ENCODE peak calls at places on chromosomes 5 and 9, in six cellular contexts. K is right lobe of liver, Y is adrenal gland, X is HCT116, U is tibial nerve, Z is spleen. M is an unnamed sample.

GRCh38 chr5:14901462-14902051 is 30.0 kb upstream of the ANKH start:
- DNase-seq in Y (peak; percentile 31), K (no peak), U (no peak), Z (no peak), X (no peak), M (no peak)

GRCh38 chr5:40333459-40334241 is 346.1 kb upstream of the PTGER4 start:
- DNase-seq in Y (no peak), X (no peak), K (no peak), Z (no peak), U (no peak), M (no peak)

GRCh38 chr9:136609838-136610311 is 52.8 kb upstream of the EGFL7 start:
- DNase-seq in K (no peak), U (no peak), Z (no peak), Y (no peak), X (no peak), M (no peak)

GRCh38 chr9:110260911-110261310 is 4.6 kb upstream of the TXN start:
- DNase-seq in U (no peak), X (no peak), Z (no peak), Y (no peak), K (no peak), M (no peak)

GRCh38 chr5:68562308-68562707 is 346.8 kb downstream of the PIK3R1 start:
- DNase-seq in K (no peak), U (no peak), Y (peak; percentile 47), Z (no peak), X (no peak), M (no peak)

GRCh38 chr5:103990064-103990463 is 427.5 kb upstream of the NUDT12 start:
- DNase-seq in Y (no peak), K (no peak), U (no peak), Z (no peak), X (no peak), M (no peak)

GRCh38 chr9:107465467-107466451 is 23.8 kb downstream of the KLF4 start:
- DNase-seq in Y (peak; percentile 43), X (no peak), Z (peak; percentile 93), U (peak; percentile 68), K (peak; percentile 74), M (peak; percentile 67)

GRCh38 chr9:91086657-91087563 is 274.8 kb downstream of the AUH start:
- DNase-seq in Z (no peak), K (no peak), X (no peak), Y (no peak), U (no peak), M (no peak)

GRCh38 chr9:101465330-101465915 is 29.8 kb upstream of the ALDOB start:
- DNase-seq in Z (no peak), U (no peak), K (peak; percentile 40), Y (peak; percentile 31), X (peak; percentile 83), M (peak; percentile 79)

GRCh38 chr5:128667148-128667547 is 129.1 kb upstream of the FBN2 start:
- DNase-seq in K (no peak), Z (no peak), U (no peak), X (no peak), Y (no peak), M (no peak)

GRCh38 chr5:127940854-127941253 is 142.7 kb upstream of the SLC12A2 start:
- DNase-seq in K (no peak), Y (no peak), X (no peak), Z (no peak), U (no peak), M (no peak)

GRCh38 chr5:148011407-148012124 is 52.2 kb upstream of the SPINK5 start:
- DNase-seq in Y (peak; percentile 73), X (peak; percentile 22), Z (no peak), U (no peak), K (no peak), M (no peak)

GRCh38 chr5:135318037-135318436 is 81.0 kb downstream of the MACROH2A1 start:
- DNase-seq in K (no peak), Y (no peak), U (no peak), Z (no peak), X (no peak), M (peak; percentile 26)

GRCh38 chr9:137851516-137852217 is 25.9 kb upstream of the CACNA1B start:
- DNase-seq in U (no peak), Z (no peak), Y (no peak), K (no peak), X (no peak), M (no peak)

GRCh38 chr9:36450110-36450732 is 50.2 kb upstream of the RNF38 start:
- DNase-seq in Y (peak; percentile 32), K (no peak), U (no peak), Z (no peak), X (peak; percentile 22), M (no peak)

GRCh38 chr9:135244271-135244691 is 156.8 kb downstream of the OLFM1 start:
- DNase-seq in K (peak; percentile 63), X (no peak), Z (peak; percentile 57), Y (no peak), U (no peak), M (no peak)

GRCh38 chr5:65986050-65986451 is 59.7 kb downstream of the ERBIN start:
- DNase-seq in Z (no peak), K (no peak), Y (no peak), U (no peak), X (no peak), M (no peak)

GRCh38 chr5:159660401-159660800 is 255.9 kb upstream of the ADRA1B start:
- DNase-seq in Z (no peak), X (no peak), K (no peak), U (no peak), Y (no peak), M (no peak)

GRCh38 chr9:16179566-16179965 is 626.7 kb downstream of the CCDC171 start:
- DNase-seq in X (no peak), Z (no peak), Y (no peak), U (no peak), K (no peak), M (no peak)

GRCh38 chr5:5424736-5425135 is 2.3 kb downstream of the ICE1 start:
- DNase-seq in X (no peak), Y (no peak), U (no peak), Z (no peak), K (no peak), M (no peak)

GRCh38 chr9:89890326-89890980 is 285.6 kb downstream of the GADD45G start:
- DNase-seq in K (no peak), U (no peak), Y (no peak), Z (peak; percentile 67), X (no peak), M (no peak)

GRCh38 chr9:112836394-112836793 is 54.3 kb downstream of the SLC46A2 start:
- DNase-seq in X (no peak), Y (no peak), Z (no peak), U (no peak), K (no peak), M (no peak)

GRCh38 chr9:98890256-98890655 is 53.5 kb upstream of the COL15A1 start:
- DNase-seq in X (no peak), U (no peak), Z (no peak), K (no peak), Y (no peak), M (no peak)

GRCh38 chr9:132412089-132412488 is 2.1 kb downstream of the CFAP77 start:
- DNase-seq in Z (no peak), U (no peak), K (no peak), X (peak; percentile 8), Y (no peak), M (no peak)

GRCh38 chr5:12023614-12024241 is 119.5 kb upstream of the CTNND2 start:
- DNase-seq in Y (no peak), Z (no peak), U (no peak), K (no peak), X (no peak), M (no peak)

GRCh38 chr9:129236441-129237145 is 58.5 kb upstream of the IER5L start:
- DNase-seq in Y (no peak), U (no peak), X (no peak), K (peak; percentile 13), Z (peak; percentile 73), M (no peak)
- H3K4me3 ChIP-seq in Y (no peak overlapping the region), U (no peak overlapping the region), X (no peak overlapping the region), K (no peak overlapping the region), Z (no peak overlapping the region), M (no peak overlapping the region)

GRCh38 chr5:176507911-176508310 is 29.3 kb downstream of the RNF44 start:
- DNase-seq in Y (no peak), X (no peak), K (no peak), U (no peak), Z (no peak), M (no peak)

GRCh38 chr5:176513788-176514187 is 23.4 kb downstream of the RNF44 start:
- DNase-seq in Z (no peak), K (no peak), X (no peak), U (no peak), Y (no peak), M (no peak)

GRCh38 chr5:176514244-176514918 is 22.8 kb downstream of the RNF44 start:
- DNase-seq in U (no peak), K (no peak), Y (no peak), X (no peak), Z (no peak), M (peak; percentile 23)

DNA sequence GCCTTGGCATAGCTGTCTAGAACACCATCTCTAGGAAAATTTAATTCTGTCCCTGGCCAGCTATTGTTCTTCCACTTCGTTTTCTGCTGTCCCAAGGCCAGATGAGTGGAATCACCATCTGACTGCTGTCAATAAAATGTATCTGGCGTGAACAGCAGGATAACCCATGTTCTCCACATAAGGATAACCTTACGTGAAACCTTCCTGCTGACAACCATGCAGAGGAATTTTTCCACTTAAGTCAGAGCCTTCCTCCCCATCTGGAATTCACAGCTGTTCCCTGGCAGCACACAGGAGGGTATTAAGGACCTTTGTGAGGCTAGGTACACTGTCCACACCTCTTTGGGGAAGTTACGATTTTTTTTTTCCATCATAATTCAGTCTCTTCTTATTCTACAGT is 28.6 kb downstream of the RNF44 start:
- DNase-seq in X (no peak), U (no peak), Z (no peak), Y (no peak), K (no peak), M (peak; percentile 17)
- TF ChIP-seq POLR2A in X (no peak), U (no peak), Z (no peak), Y (no peak), K (no peak), M (no peak)

DNA sequence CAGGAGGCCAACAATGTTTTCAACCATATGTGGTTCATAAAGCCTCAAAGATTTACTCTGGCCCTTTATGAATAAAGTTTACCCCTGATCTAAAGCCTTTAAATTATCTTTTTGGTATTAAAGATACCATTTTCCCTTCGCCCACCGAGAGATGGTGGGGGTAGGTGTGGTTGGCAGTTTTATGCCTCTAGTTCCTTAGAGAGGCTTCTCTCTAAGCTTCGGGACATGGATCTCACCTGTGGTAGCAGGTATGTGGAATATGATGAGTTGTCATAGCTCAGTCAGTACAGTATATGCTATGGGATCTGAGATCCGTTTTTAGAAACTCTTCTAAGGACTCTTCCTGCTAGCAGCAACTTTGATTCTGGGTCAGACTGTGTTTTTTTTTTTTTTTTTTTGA is 2.3 kb downstream of the UQCRQ start:
- DNase-seq in K (no peak), Z (no peak), X (no peak), Y (no peak), U (no peak), M (no peak)
- TF ChIP-seq CTCF in K (no peak), Z (no peak), X (no peak), Y (no peak), U (no peak), M (no peak)

GRCh38 chr9:124871156-124871561 is 9.2 kb downstream of the ARPC5L start:
- DNase-seq in Z (no peak), U (no peak), Y (no peak), X (no peak), K (no peak), M (no peak)
- H3K4me3 ChIP-seq in Z (no peak overlapping the region), U (no peak overlapping the region), Y (no peak overlapping the region), X (no peak overlapping the region), K (no peak overlapping the region), M (no peak overlapping the region)

GRCh38 chr5:142108432-142109355 is at the start of gene NDFIP1:
- DNase-seq in Y (peak; percentile 82), X (peak; percentile 28), Z (peak; percentile 98), U (peak; percentile 74), K (peak; percentile 93), M (peak; percentile 96)
- TF ChIP-seq POLR2A in Y (peak; percentile 97), X (peak; percentile 75), Z (peak; percentile 87), U (peak; percentile 95), K (peak; percentile 97), M (no peak)

M was measured in lower leg skin.